ENCODE peak calls at places on chromosomes 6 and 20, in nine cellular contexts. V is stimulated activated effector memory CD8-positive, alpha-beta T cell treated with anti-CD3 and anti-CD28 coated beads, Interleukin-12 subunit alpha, Interleukin-12 subunit beta, amount 100 ng/mL, for 72 hours; A is activated naive CD4-positive, alpha-beta T cell; B is C1 segment of cervical spinal cord; R is frontal cortex; Y is A549; T is ureter; E is body of pancreas; L is choroid plexus epithelial cell. S is an unnamed sample.

GRCh38 chr6:167567142-167568033 is 242.5 kb downstream of the TTLL2 start:
- DNase-seq in V (no peak), A (no peak), B (no peak), R (no peak), Y (no peak), T (peak), E (no peak), L (no peak), S (no peak)

GRCh38 chr6:98871057-98871456 is 36.7 kb downstream of the POU3F2 start:
- DNase-seq in V (no peak), A (no peak), B (no peak), R (no peak), Y (no peak), T (no peak), E (no peak), L (peak), S (no peak)

GRCh38 chr6:165636015-165636414 is 27.0 kb downstream of the PDE10A start:
- DNase-seq in V (no peak), A (no peak), B (no peak), R (no peak), Y (no peak), T (no peak), E (no peak), L (peak), S (no peak)

GRCh38 chr6:159023893-159024292 is 20.9 kb downstream of the TAGAP start:
- DNase-seq in V (no peak), A (no peak), B (no peak), R (no peak), Y (no peak), T (no peak), E (no peak), L (no peak), S (no peak)

GRCh38 chr6:54366647-54367327 is 58.5 kb downstream of the TINAG start:
- DNase-seq in V (no peak), A (no peak), B (no peak), R (no peak), Y (peak), T (no peak), E (no peak), L (peak), S (no peak)

GRCh38 chr6:85679445-85680123 is 36.9 kb upstream of the SYNCRIP start:
- DNase-seq in V (no peak), A (no peak), B (no peak), R (no peak), Y (no peak), T (no peak), E (no peak), L (no peak), S (no peak)

GRCh38 chr6:6775074-6775473 is 186.6 kb downstream of the LY86 start:
- DNase-seq in V (no peak), A (no peak), B (no peak), R (no peak), Y (no peak), T (no peak), E (no peak), L (no peak), S (no peak)

GRCh38 chr6:25366785-25367657 is 87.8 kb downstream of the CARMIL1 start:
- DNase-seq in V (no peak), A (no peak), B (no peak), R (no peak), Y (no peak), T (no peak), E (no peak), L (peak), S (peak)

GRCh38 chr20:63976980-63977391 is 2.5 kb downstream of the SAMD10 start:
- DNase-seq in V (no peak), A (no peak), B (no peak), R (no peak), Y (no peak), T (no peak), E (no peak), L (no peak), S (no peak)

GRCh38 chr6:102553214-102553613 is 1159.7 kb downstream of the GRIK2 start:
- DNase-seq in V (no peak), A (no peak), B (no peak), R (no peak), Y (no peak), T (no peak), E (no peak), L (no peak), S (no peak)

GRCh38 chr6:143973097-143973979 is 34.7 kb downstream of the PLAGL1 start:
- DNase-seq in V (no peak), A (no peak), B (no peak), R (no peak), Y (no peak), T (no peak), E (no peak), L (no peak), S (no peak)

GRCh38 chr6:56851104-56851503 is 103.8 kb upstream of the BEND6 start:
- DNase-seq in V (no peak), A (no peak), B (no peak), R (no peak), Y (no peak), T (no peak), E (no peak), L (peak), S (no peak)

GRCh38 chr20:36311854-36312723 is 6.0 kb downstream of the DLGAP4 start:
- DNase-seq in V (no peak), A (no peak), B (no peak), R (no peak), Y (no peak), T (no peak), E (no peak), L (no peak), S (no peak)

GRCh38 chr6:103236923-103237322 is 1622.8 kb downstream of the HACE1 start:
- DNase-seq in V (no peak), A (no peak), B (no peak), R (no peak), Y (no peak), T (no peak), E (no peak), L (peak), S (no peak)

GRCh38 chr6:21214738-21215448 is 378.7 kb upstream of the SOX4 start:
- DNase-seq in V (no peak), A (no peak), B (no peak), R (no peak), Y (no peak), T (no peak), E (no peak), L (no peak), S (no peak)

GRCh38 chr6:114987281-114987680 is 644.5 kb upstream of the HS3ST5 start:
- DNase-seq in V (no peak), A (no peak), B (no peak), R (no peak), Y (no peak), T (no peak), E (no peak), L (no peak), S (no peak)

GRCh38 chr6:46734867-46735719 is at the start of gene PLA2G7:
- DNase-seq in V (no peak), A (no peak), B (no peak), R (peak), Y (peak), T (peak), E (peak), L (no peak), S (no peak)

GRCh38 chr6:166439366-166440091 is 56.8 kb upstream of the MPC1 start:
- DNase-seq in V (no peak), A (no peak), B (no peak), R (no peak), Y (no peak), T (no peak), E (peak), L (no peak), S (no peak)

GRCh38 chr6:151481752-151482151 is 12.1 kb upstream of the CCDC170 start:
- DNase-seq in V (no peak), A (no peak), B (no peak), R (no peak), Y (no peak), T (no peak), E (no peak), L (no peak), S (no peak)

GRCh38 chr6:32436995-32437836 is 2.5 kb upstream of the HLA-DRA start:
- DNase-seq in V (no peak), A (no peak), B (no peak), R (peak), Y (no peak), T (no peak), E (no peak), L (peak), S (no peak)

GRCh38 chr6:148342146-148343027 is at the start of gene SASH1:
- DNase-seq in V (peak), A (no peak), B (peak), R (peak), Y (peak), T (peak), E (peak), L (peak), S (no peak)

GRCh38 chr6:11938285-11938890 is 73.7 kb upstream of the HIVEP1 start:
- DNase-seq in V (no peak), A (no peak), B (no peak), R (no peak), Y (no peak), T (peak), E (peak), L (no peak), S (no peak)

GRCh38 chr6:40573221-40573620 is 13.9 kb downstream of the LRFN2 start:
- DNase-seq in V (no peak), A (no peak), B (no peak), R (no peak), Y (no peak), T (no peak), E (no peak), L (no peak), S (no peak)

GRCh38 chr6:1832358-1832757 is 222.6 kb downstream of the FOXC1 start:
- DNase-seq in V (no peak), A (no peak), B (no peak), R (no peak), Y (no peak), T (no peak), E (no peak), L (no peak), S (no peak)

GRCh38 chr6:158869010-158869603 is 49.9 kb upstream of the EZR start:
- DNase-seq in V (no peak), A (no peak), B (no peak), R (no peak), Y (peak), T (no peak), E (peak), L (peak), S (no peak)

GRCh38 chr6:43089467-43089866 is 13.4 kb downstream of the PTK7 start:
- DNase-seq in V (no peak), A (no peak), B (no peak), R (no peak), Y (no peak), T (no peak), E (no peak), L (no peak), S (no peak)

S was measured in effector memory CD4-positive, alpha-beta T cell.